ENCODE peak calls at places on chromosomes 7 and 10, in ten cellular contexts. S is activated CD4-positive, alpha-beta T cell treated with anti-CD3 and anti-CD28 coated beads, Interleukin-2, amount 50 U/mL, for 4 hours; O is stomach; U is neural crest cell; V is activated T-cell treated with anti-CD3 and anti-CD28 coated beads for 48 hours; T is IMR-90; Y is brain microvascular endothelial cell; L is GDM1; N is NCI-H2029; G is NCI-H2081 treated with DMSO at 0.1 percent for 48 hours. P is an unnamed sample.

GRCh38 chr10:101028446-101029244 is 2.3 kb downstream of the PDZD7 start:
- DNase-seq in U (no peak), T (no peak), L (no peak), G (no peak), S (no peak), V (no peak), N (no peak), Y (no peak), O (no peak), P (no peak)

GRCh38 chr7:30974605-30975256 is 11.0 kb downstream of the GHRHR start:
- DNase-seq in T (peak), U (peak), Y (peak), S (no peak), N (no peak), V (peak), O (peak), L (no peak), G (no peak), P (no peak)

GRCh38 chr7:150382123-150382843 is 3.2 kb downstream of the ZNF775 start:
- DNase-seq in T (no peak), Y (no peak), G (no peak), N (no peak), S (no peak), L (no peak), O (no peak), U (no peak), V (no peak), P (no peak)

GRCh38 chr7:214410-215212 is 22.2 kb downstream of the FAM20C start:
- DNase-seq in N (no peak), U (no peak), S (no peak), Y (peak), T (peak), L (no peak), O (peak), G (no peak), V (no peak), P (no peak)

GRCh38 chr7:152313879-152314604 is 121.8 kb downstream of the KMT2C start:
- DNase-seq in U (no peak), T (peak), L (no peak), Y (peak), V (no peak), S (no peak), G (peak), N (peak), O (no peak), P (peak)

GRCh38 chr7:92834661-92835139 is 1.7 kb downstream of the CDK6 start:
- DNase-seq in O (peak), U (peak), S (no peak), G (no peak), V (no peak), N (no peak), T (no peak), Y (no peak), L (no peak), P (no peak)

GRCh38 chr7:35714862-35715261 is 19.9 kb upstream of the HERPUD2 start:
- DNase-seq in S (no peak), N (no peak), T (no peak), L (no peak), Y (no peak), U (no peak), V (no peak), G (no peak), O (no peak), P (no peak)

GRCh38 chr7:30142710-30143109 is 7.9 kb downstream of the MTURN start:
- DNase-seq in Y (peak), V (no peak), O (peak), L (no peak), G (no peak), N (peak), U (no peak), S (no peak), T (peak), P (no peak)

GRCh38 chr7:92557249-92557648 is 28.7 kb downstream of the RBM48 start:
- DNase-seq in V (no peak), T (no peak), S (no peak), O (no peak), Y (no peak), G (no peak), U (no peak), N (no peak), L (no peak), P (no peak)

GRCh38 chr10:114183563-114183962 is 4.4 kb downstream of the TDRD1 start:
- DNase-seq in U (no peak), S (no peak), G (no peak), T (no peak), N (no peak), Y (no peak), L (no peak), V (no peak), O (no peak), P (no peak)

GRCh38 chr10:21737061-21737460 is 203.0 kb downstream of the MLLT10 start:
- DNase-seq in S (no peak), V (no peak), Y (no peak), O (no peak), G (no peak), L (peak), U (no peak), N (no peak), T (no peak), P (no peak)

GRCh38 chr7:119283353-119283752 is 989.6 kb upstream of the KCND2 start:
- DNase-seq in G (no peak), T (no peak), V (no peak), Y (no peak), L (no peak), O (no peak), S (no peak), N (no peak), U (no peak), P (no peak)

GRCh38 chr7:55498770-55499169 is 73.5 kb downstream of the VOPP1 start:
- DNase-seq in Y (no peak), T (no peak), G (no peak), O (no peak), L (no peak), N (no peak), U (no peak), V (no peak), S (no peak), P (no peak)

GRCh38 chr7:23011222-23011924 is 2.6 kb downstream of the HYCC1 start:
- DNase-seq in S (no peak), Y (no peak), O (no peak), V (no peak), T (no peak), G (no peak), N (no peak), U (no peak), L (no peak), P (no peak)

GRCh38 chr7:12524794-12525386 is 45.6 kb upstream of the SCIN start:
- DNase-seq in V (no peak), L (no peak), S (no peak), G (peak), T (peak), U (no peak), O (no peak), Y (peak), N (peak), P (peak)

GRCh38 chr10:28365840-28366239 is 63.0 kb upstream of the MPP7 start:
- DNase-seq in T (no peak), L (no peak), N (no peak), S (no peak), Y (no peak), V (no peak), O (no peak), G (no peak), U (no peak), P (no peak)

GRCh38 chr7:42902361-42902760 is 9.5 kb downstream of the C7orf25 start:
- DNase-seq in O (no peak), S (no peak), V (no peak), G (no peak), Y (no peak), L (no peak), U (no peak), N (no peak), T (no peak), P (no peak)

GRCh38 chr7:803243-803635 is 29.0 kb upstream of the SUN1 start:
- DNase-seq in N (no peak), Y (no peak), G (no peak), T (no peak), V (no peak), L (no peak), U (no peak), O (no peak), S (no peak), P (no peak)

GRCh38 chr7:129657363-129657762 is 45.8 kb downstream of the NRF1 start:
- DNase-seq in V (no peak), G (no peak), T (no peak), Y (no peak), L (no peak), S (no peak), U (no peak), N (no peak), O (no peak), P (no peak)

GRCh38 chr10:79019961-79020491 is 48.7 kb upstream of the ZMIZ1 start:
- DNase-seq in T (peak), G (no peak), L (no peak), S (no peak), O (peak), U (no peak), V (no peak), N (no peak), Y (no peak), P (no peak)

GRCh38 chr7:18086165-18087030 is 58.8 kb upstream of the PRPS1L1 start:
- DNase-seq in S (no peak), N (peak), V (no peak), Y (no peak), T (no peak), L (peak), G (peak), O (no peak), U (peak), P (no peak)

GRCh38 chr10:97715259-97715874 is 1.8 kb downstream of the MARVELD1 start:
- DNase-seq in N (no peak), O (no peak), V (no peak), L (no peak), U (no peak), Y (no peak), T (no peak), G (no peak), S (no peak), P (no peak)

GRCh38 chr7:69467826-69468225 is 130.4 kb upstream of the AUTS2 start:
- DNase-seq in U (no peak), L (no peak), O (no peak), S (no peak), Y (no peak), V (no peak), G (no peak), T (no peak), N (no peak), P (no peak)

GRCh38 chr10:65213170-65213569 is 1692.0 kb downstream of the REEP3 start:
- DNase-seq in L (no peak), N (no peak), Y (no peak), O (no peak), T (no peak), G (no peak), V (no peak), S (no peak), U (no peak), P (no peak)